ENCODE peak calls at places on chromosomes 16 and 17, in six cellular contexts. Q is left cardiac atrium, Y is HTR-8/SVneo, X is psoas muscle, M is A549, T is GM12891. F is an unnamed sample.

GRCh38 chr17:37610971-37611370 is 1.8 kb upstream of the SYNRG start:
- DNase-seq in Q (no peak), Y (no peak), X (no peak), M (no peak), T (no peak), F (no peak)

GRCh38 chr17:77535435-77535834 is 394.7 kb downstream of the SEC14L1 start:
- DNase-seq in Q (peak), Y (peak), X (no peak), M (no peak), T (no peak), F (no peak)

GRCh38 chr17:15006421-15006820 is 258.7 kb downstream of the PMP22 start:
- DNase-seq in Q (no peak), Y (no peak), X (no peak), M (no peak), T (no peak), F (no peak)

GRCh38 chr17:80071116-80071980 is 30.0 kb upstream of the GAA start:
- DNase-seq in Q (peak), Y (no peak), X (peak), M (no peak), T (no peak), F (no peak)

GRCh38 chr16:81885976-81886586 is 107.0 kb downstream of the PLCG2 start:
- DNase-seq in Q (no peak), Y (peak), X (no peak), M (peak), T (peak), F (no peak)

GRCh38 chr17:17824780-17825614 is 11.8 kb downstream of the SREBF1 start:
- DNase-seq in Q (peak), Y (no peak), X (no peak), M (no peak), T (no peak), F (no peak)

GRCh38 chr17:80605326-80606066 is 60.9 kb downstream of the RPTOR start:
- DNase-seq in Q (no peak), Y (no peak), X (no peak), M (peak), T (peak), F (no peak)

GRCh38 chr17:28946239-28946638 is 5.1 kb downstream of the PHF12 start:
- DNase-seq in Q (no peak), Y (no peak), X (no peak), M (no peak), T (no peak), F (no peak)

GRCh38 chr16:15576960-15577958 is 65.7 kb downstream of the MARF1 start:
- DNase-seq in Q (no peak), Y (no peak), X (no peak), M (no peak), T (no peak), F (no peak)

GRCh38 chr16:52741386-52741785 is 194.4 kb upstream of the TOX3 start:
- DNase-seq in Q (no peak), Y (no peak), X (no peak), M (no peak), T (no peak), F (no peak)

GRCh38 chr17:78583091-78583490 is 5.9 kb upstream of the DNAH17 start:
- DNase-seq in Q (no peak), Y (no peak), X (no peak), M (peak), T (no peak), F (no peak)

GRCh38 chr16:17358846-17359245 is 111.9 kb downstream of the XYLT1 start:
- DNase-seq in Q (no peak), Y (no peak), X (no peak), M (no peak), T (no peak), F (no peak)

GRCh38 chr17:80492343-80493136 is 16.1 kb upstream of the NPTX1 start:
- DNase-seq in Q (no peak), Y (no peak), X (no peak), M (no peak), T (no peak), F (no peak)

GRCh38 chr16:51151951-51152663 is 1.0 kb upstream of the SALL1 start:
- DNase-seq in Q (peak), Y (no peak), X (no peak), M (no peak), T (no peak), F (no peak)

GRCh38 chr17:39699818-39700147 is at the start of gene ERBB2:
- DNase-seq in Q (peak), Y (peak), X (peak), M (peak), T (no peak), F (no peak)

GRCh38 chr17:58688521-58688920 is 3.3 kb downstream of the TEX14 start:
- DNase-seq in Q (no peak), Y (no peak), X (no peak), M (no peak), T (no peak), F (no peak)

GRCh38 chr16:53043986-53044571 is 8.6 kb downstream of the CHD9NB start:
- DNase-seq in Q (peak), Y (no peak), X (no peak), M (no peak), T (no peak), F (no peak)

GRCh38 chr16:48353565-48354163 is 31.5 kb downstream of the SIAH1 start:
- DNase-seq in Q (peak), Y (peak), X (no peak), M (peak), T (peak), F (peak)

GRCh38 chr17:55433029-55433628 is 11.5 kb upstream of the MMD start:
- DNase-seq in Q (no peak), Y (no peak), X (no peak), M (peak), T (no peak), F (no peak)

GRCh38 chr17:18379246-18380146 is 1.9 kb downstream of the EVPLL start:
- DNase-seq in Q (no peak), Y (no peak), X (no peak), M (no peak), T (no peak), F (no peak)

GRCh38 chr16:2751577-2752034 is 832 bp upstream of the SRRM2 start:
- DNase-seq in Q (no peak), Y (peak), X (no peak), M (peak), T (peak), F (no peak)

GRCh38 chr16:15510992-15511391 is 76.6 kb downstream of the BMERB1 start:
- DNase-seq in Q (no peak), Y (no peak), X (no peak), M (no peak), T (no peak), F (no peak)

GRCh38 chr16:31061813-31062440 is 12.1 kb downstream of the ZNF668 start:
- DNase-seq in Q (no peak), Y (no peak), X (no peak), M (no peak), T (no peak), F (no peak)

GRCh38 chr17:40179923-40180659 is 2.8 kb downstream of the RAPGEFL1 start:
- DNase-seq in Q (no peak), Y (peak), X (no peak), M (peak), T (no peak), F (no peak)

GRCh38 chr17:7558544-7559306 is at the start of gene TNFSF13:
- DNase-seq in Q (peak), Y (no peak), X (peak), M (no peak), T (no peak), F (peak)

GRCh38 chr17:63984651-63985386 is 12.1 kb upstream of the SCN4A start:
- DNase-seq in Q (peak), Y (peak), X (peak), M (no peak), T (no peak), F (peak)

GRCh38 chr17:50841949-50842354 is 6.6 kb downstream of the WFIKKN2 start:
- DNase-seq in Q (peak), Y (peak), X (peak), M (peak), T (peak), F (no peak)

GRCh38 chr16:85847036-85847435 is 47.5 kb downstream of the COX4I1 start:
- DNase-seq in Q (no peak), Y (no peak), X (no peak), M (no peak), T (no peak), F (no peak)

GRCh38 chr17:18039535-18040286 is 503 bp downstream of the GID4 start:
- DNase-seq in Q (peak), Y (no peak), X (peak), M (peak), T (peak), F (no peak)

GRCh38 chr16:81094771-81095251 is 1.4 kb downstream of the GCSH start:
- DNase-seq in Q (no peak), Y (no peak), X (no peak), M (no peak), T (no peak), F (no peak)

GRCh38 chr17:49224198-49224996 is 6.2 kb downstream of the PHOSPHO1 start:
- DNase-seq in Q (no peak), Y (no peak), X (peak), M (no peak), T (no peak), F (peak)

GRCh38 chr16:48101069-48101674 is 54.6 kb downstream of the ABCC12 start:
- DNase-seq in Q (no peak), Y (no peak), X (no peak), M (no peak), T (no peak), F (no peak)

GRCh38 chr17:28950017-28950751 is 1.1 kb downstream of the PHF12 start:
- DNase-seq in Q (peak), Y (no peak), X (peak), M (peak), T (no peak), F (peak)

GRCh38 chr17:77127735-77128361 is 12.9 kb upstream of the SEC14L1 start:
- DNase-seq in Q (peak), Y (no peak), X (peak), M (no peak), T (no peak), F (peak)

GRCh38 chr17:65638221-65638940 is 76.9 kb upstream of the AXIN2 start:
- DNase-seq in Q (no peak), Y (no peak), X (no peak), M (no peak), T (no peak), F (no peak)

GRCh38 chr16:89491238-89491869 is 993 bp upstream of the ANKRD11 start:
- DNase-seq in Q (no peak), Y (no peak), X (no peak), M (peak), T (no peak), F (no peak)

GRCh38 chr16:75116081-75116910 is at the start of gene LDHD:
- DNase-seq in Q (peak), Y (peak), X (peak), M (peak), T (no peak), F (no peak)

GRCh38 chr16:57549730-57550129 is 7.3 kb downstream of the ADGRG5 start:
- DNase-seq in Q (no peak), Y (no peak), X (no peak), M (no peak), T (no peak), F (no peak)

GRCh38 chr17:50916708-50917417 is 50.7 kb upstream of the TOB1 start:
- DNase-seq in Q (no peak), Y (no peak), X (no peak), M (no peak), T (no peak), F (no peak)

F was measured in CD8-positive, alpha-beta memory T cell.